ENCODE peak calls at places on chromosomes 12 and 14, in nine cellular contexts. F is Panc1; D is upper lobe of left lung; C is colonic mucosa; U is thoracic aorta; J is Peyer's patch; W is effector memory CD4-positive, alpha-beta T cell; N is kidney; K is endodermal cell. I is an unnamed sample.
A peak's percentile ranks its signal among the peaks of the same experiment; 100 is the strongest.

GRCh38 chr12:131365821-131366260 is 345.0 kb upstream of the SFSWAP start:
- DNase-seq in K (peak; percentile 33), W (no peak), U (no peak), D (no peak), F (no peak), J (peak; percentile 33), C (no peak), N (no peak), I (no peak)

GRCh38 chr14:96852823-96853422 is 55.7 kb downstream of the VRK1 start:
- DNase-seq in K (no peak), N (no peak), U (no peak), F (peak; percentile 7), W (no peak), C (no peak), J (peak; percentile 48), D (no peak), I (no peak)

GRCh38 chr14:70416322-70416716 is 571 bp downstream of the SYNJ2BP start:
- DNase-seq in F (no peak), N (no peak), D (no peak), K (no peak), U (no peak), C (no peak), W (no peak), J (no peak), I (no peak)

GRCh38 chr12:24952389-24952788 is 3.5 kb upstream of the BCAT1 start:
- DNase-seq in N (no peak), C (no peak), W (no peak), K (no peak), F (no peak), D (no peak), J (no peak), U (no peak), I (no peak)

GRCh38 chr12:62522984-62523383 is 56.4 kb downstream of the MON2 start:
- DNase-seq in W (no peak), C (no peak), K (no peak), U (no peak), J (no peak), F (no peak), N (no peak), D (no peak), I (no peak)

GRCh38 chr12:123944696-123945095 is 27.9 kb downstream of the CCDC92 start:
- DNase-seq in D (no peak), C (no peak), U (no peak), F (no peak), W (no peak), K (peak; percentile 33), J (no peak), N (no peak), I (no peak)

GRCh38 chr14:95489163-95489887 is 27.1 kb downstream of the SYNE3 start:
- DNase-seq in K (no peak), W (no peak), D (no peak), U (no peak), N (peak; percentile 19), F (no peak), C (no peak), J (no peak), I (no peak)

GRCh38 chr12:67741234-67741633 is 92.7 kb downstream of the DYRK2 start:
- DNase-seq in K (no peak), F (no peak), J (no peak), W (no peak), N (no peak), U (no peak), C (no peak), D (no peak), I (no peak)

GRCh38 chr12:122012184-122012583 is 9.5 kb upstream of the BCL7A start:
- DNase-seq in U (no peak), N (peak; percentile 2), J (no peak), W (no peak), C (no peak), D (no peak), F (no peak), K (no peak), I (no peak)

GRCh38 chr12:50790081-50790480 is 26.2 kb downstream of the ATF1 start:
- DNase-seq in D (no peak), F (no peak), C (no peak), K (no peak), J (no peak), U (no peak), N (no peak), W (no peak), I (no peak)

GRCh38 chr14:38391334-38391733 is 135.4 kb upstream of the CLEC14A start:
- DNase-seq in W (no peak), N (no peak), U (no peak), C (no peak), J (no peak), F (no peak), D (no peak), K (no peak), I (no peak)

GRCh38 chr12:71664411-71665108 is 459 bp downstream of the THAP2 start:
- DNase-seq in W (no peak), F (no peak), D (no peak), C (no peak), K (no peak), N (no peak), U (no peak), J (no peak), I (no peak)

DNA sequence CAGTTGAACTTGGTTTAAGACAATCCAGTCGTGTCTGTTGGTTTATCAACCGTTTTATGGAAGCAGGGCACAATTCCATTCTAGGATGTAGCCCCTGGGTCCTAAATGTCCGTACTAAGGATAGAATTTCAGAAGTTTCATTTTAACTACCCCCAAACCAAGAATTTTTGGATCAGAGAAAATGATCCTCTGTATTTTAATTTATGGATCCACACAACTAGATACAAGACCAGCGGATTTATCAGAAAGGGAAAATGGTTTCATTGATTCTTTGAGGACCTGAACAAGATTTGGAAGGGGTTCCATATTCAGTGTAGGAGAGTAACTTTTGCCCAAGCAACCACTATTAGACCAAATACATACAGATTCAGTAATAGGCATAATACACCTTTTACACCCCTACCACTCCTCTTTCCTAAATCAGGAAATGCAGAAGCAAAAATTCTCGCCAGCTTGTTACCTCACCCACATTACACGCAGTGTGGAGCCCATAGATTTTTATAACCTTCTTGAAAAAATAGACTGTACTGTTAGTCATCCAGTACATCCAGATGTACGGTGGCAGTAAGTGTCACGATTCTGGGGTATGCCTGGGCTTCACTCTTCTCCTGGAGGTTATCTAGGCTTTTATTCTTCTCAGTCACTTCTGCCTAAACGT is 1.4 kb upstream of the FBXL14 start:
- DNase-seq in W (no peak), F (no peak), U (no peak), K (no peak), C (peak; percentile 54), D (no peak), N (no peak), J (no peak), I (no peak)
- H3K4me3 ChIP-seq in W (peak overlapping the region; percentile 53), F (peak overlapping the region; percentile 84), U (peak overlapping the region; percentile 83), K (no peak overlapping the region), C (no peak overlapping the region), D (no peak overlapping the region), N (peak overlapping the region; percentile 75), J (no peak overlapping the region), I (peak overlapping the region; percentile 85)

GRCh38 chr12:4355150-4355842 is 24.2 kb downstream of the FGF23 start:
- DNase-seq in C (no peak), J (no peak), K (no peak), N (no peak), U (no peak), F (no peak), W (no peak), D (no peak), I (no peak)

GRCh38 chr12:4353785-4354208 is 25.7 kb downstream of the FGF23 start:
- DNase-seq in N (no peak), D (no peak), J (no peak), F (no peak), C (no peak), K (peak; percentile 78), U (no peak), W (peak; percentile 27), I (no peak)

GRCh38 chr12:4355843-4356327 is 23.6 kb downstream of the FGF23 start:
- DNase-seq in J (peak; percentile 62), F (peak; percentile 18), N (no peak), D (no peak), K (peak; percentile 99), U (no peak), W (peak; percentile 3), C (peak; percentile 48), I (peak; percentile 15)
- H3K27ac ChIP-seq in J (no peak overlapping the region), F (no peak overlapping the region), N (no peak overlapping the region), D (no peak overlapping the region), K (no peak overlapping the region), U (no peak overlapping the region), W (no peak overlapping the region), C (no peak overlapping the region), I (peak overlapping the region; percentile 80)

DNA sequence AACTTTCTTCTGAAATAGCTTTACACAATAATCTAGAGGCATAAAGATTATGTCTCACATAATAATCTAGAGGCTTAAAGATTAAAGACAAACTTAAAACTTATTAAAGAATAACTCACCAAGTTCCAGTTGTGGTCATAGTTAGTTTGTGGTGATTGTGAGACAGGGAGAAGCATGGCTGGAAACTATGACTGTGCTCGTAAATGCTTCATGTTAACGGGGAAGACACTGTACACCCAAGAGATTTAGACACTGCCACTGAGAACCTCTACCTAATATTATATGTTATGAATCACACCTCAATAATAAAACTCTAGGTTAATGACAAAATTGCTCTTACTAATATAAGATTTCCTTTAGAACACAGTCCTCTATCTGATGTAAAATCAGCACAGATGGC is 541.6 kb downstream of the TMEM121 start:
- DNase-seq in K (no peak), U (no peak), D (no peak), F (no peak), N (no peak), C (no peak), J (no peak), W (no peak), I (no peak)
- H3K9me3 ChIP-seq in K (peaks cover 85% of the 10 kb centered on the region), U (no peaks in the 10 kb centered on the region), D (no peaks in the 10 kb centered on the region), F (no peaks in the 10 kb centered on the region), N (no peaks in the 10 kb centered on the region), C (no peaks in the 10 kb centered on the region), J (no peaks in the 10 kb centered on the region), W (no peaks in the 10 kb centered on the region), I (no peaks in the 10 kb centered on the region)

DNA sequence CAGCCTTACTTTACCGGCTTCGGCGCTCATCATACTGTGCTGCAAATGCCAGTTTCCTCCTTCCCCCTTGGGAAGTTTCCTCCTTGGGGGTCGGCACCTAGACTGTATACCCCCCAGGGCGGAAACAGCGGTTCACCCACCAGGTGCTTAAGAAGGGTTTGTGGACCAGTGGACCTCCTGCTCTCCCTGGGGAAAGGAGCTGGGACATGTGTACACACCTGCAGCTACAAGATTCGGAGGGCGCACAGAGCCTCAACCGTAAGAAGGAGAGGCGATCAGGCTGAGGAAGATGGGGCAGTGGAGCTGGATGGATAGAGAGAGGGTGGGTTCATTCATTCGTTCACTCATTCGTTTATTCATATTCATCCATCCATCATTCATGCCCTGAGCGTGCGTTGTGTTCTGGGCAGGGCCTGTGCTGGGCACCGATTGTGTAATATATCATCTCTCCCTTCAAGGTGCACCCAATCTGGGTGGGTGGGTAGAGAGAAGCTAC is 717 bp upstream of the ZNF839 start:
- DNase-seq in K (no peak), N (no peak), J (no peak), F (no peak), D (no peak), W (no peak), C (peak; percentile 30), U (no peak), I (peak; percentile 52)
- H3K4me3 ChIP-seq in K (peak overlapping the region; percentile 87), N (peak overlapping the region; percentile 87), J (peak overlapping the region; percentile 73), F (peak overlapping the region; percentile 66), D (peak overlapping the region; percentile 33), W (peak overlapping the region; percentile 56), C (peak overlapping the region; percentile 83), U (peak overlapping the region; percentile 69), I (peak overlapping the region; percentile 82)

I was measured in right cardiac atrium.